ENCODE peak calls at places on chromosomes 2 and 18, in ten cellular contexts. C is IMR-90, G is osteocyte, M is stomach, Q is HFF-Myc, R is BE2C, N is GM12865, Z is Peyer's patch, I is AG04450, U is cardiac muscle cell. L is an unnamed sample.

GRCh38 chr2:217330647-217331046 is 470.8 kb upstream of the TNP1 start:
- DNase-seq in U (no peak), R (no peak), C (no peak), N (no peak), I (no peak), Q (no peak), G (no peak), M (no peak), Z (no peak), L (no peak)

GRCh38 chr2:46634905-46635304 is 155.5 kb downstream of the TMEM247 start:
- DNase-seq in G (no peak), R (no peak), C (no peak), Z (no peak), Q (no peak), I (no peak), U (no peak), M (no peak), N (no peak), L (no peak)

GRCh38 chr2:69171829-69172228 is 158.8 kb downstream of the ANTXR1 start:
- DNase-seq in C (no peak), I (no peak), M (no peak), R (no peak), U (no peak), N (no peak), Z (no peak), G (no peak), Q (no peak), L (no peak)

GRCh38 chr2:196291418-196291817 is 120.0 kb upstream of the STK17B start:
- DNase-seq in N (no peak), I (no peak), M (no peak), R (no peak), C (no peak), G (no peak), Q (no peak), Z (no peak), U (no peak), L (no peak)

GRCh38 chr2:232328038-232328435 is 50.5 kb upstream of the ALPP start:
- DNase-seq in G (no peak), I (no peak), R (no peak), Q (no peak), U (no peak), M (no peak), N (peak; percentile 65), C (no peak), Z (peak; percentile 26), L (no peak)

GRCh38 chr2:163157411-163157810 is 318.8 kb upstream of the KCNH7 start:
- DNase-seq in Q (no peak), C (peak; percentile 69), Z (no peak), R (no peak), N (no peak), G (no peak), M (no peak), U (peak; percentile 28), I (peak; percentile 11), L (no peak)

GRCh38 chr18:31741096-31741735 is 19.5 kb downstream of the SLC25A52 start:
- DNase-seq in N (peak; percentile 59), I (peak; percentile 2), Q (peak; percentile 20), C (peak; percentile 36), R (peak; percentile 20), G (no peak), U (peak; percentile 61), M (peak; percentile 61), Z (peak; percentile 79), L (no peak)

GRCh38 chr2:189521686-189522434 is 58.7 kb downstream of the SLC40A1 start:
- DNase-seq in R (no peak), I (peak; percentile 23), N (no peak), Z (no peak), C (peak; percentile 56), G (no peak), U (no peak), Q (no peak), M (no peak), L (no peak)

GRCh38 chr2:8697190-8697589 is 15.3 kb downstream of the ID2 start:
- DNase-seq in R (no peak), C (no peak), I (no peak), Z (no peak), M (no peak), Q (no peak), U (no peak), N (no peak), G (no peak), L (no peak)

GRCh38 chr2:8691859-8692437 is 10.1 kb downstream of the ID2 start:
- DNase-seq in Z (no peak), M (no peak), C (no peak), Q (no peak), G (no peak), N (no peak), R (no peak), I (no peak), U (no peak), L (no peak)

GRCh38 chr2:8694737-8695136 is 12.9 kb downstream of the ID2 start:
- DNase-seq in I (no peak), G (no peak), U (peak; percentile 42), R (no peak), N (no peak), M (no peak), Z (no peak), Q (no peak), C (peak; percentile 39), L (no peak)

DNA sequence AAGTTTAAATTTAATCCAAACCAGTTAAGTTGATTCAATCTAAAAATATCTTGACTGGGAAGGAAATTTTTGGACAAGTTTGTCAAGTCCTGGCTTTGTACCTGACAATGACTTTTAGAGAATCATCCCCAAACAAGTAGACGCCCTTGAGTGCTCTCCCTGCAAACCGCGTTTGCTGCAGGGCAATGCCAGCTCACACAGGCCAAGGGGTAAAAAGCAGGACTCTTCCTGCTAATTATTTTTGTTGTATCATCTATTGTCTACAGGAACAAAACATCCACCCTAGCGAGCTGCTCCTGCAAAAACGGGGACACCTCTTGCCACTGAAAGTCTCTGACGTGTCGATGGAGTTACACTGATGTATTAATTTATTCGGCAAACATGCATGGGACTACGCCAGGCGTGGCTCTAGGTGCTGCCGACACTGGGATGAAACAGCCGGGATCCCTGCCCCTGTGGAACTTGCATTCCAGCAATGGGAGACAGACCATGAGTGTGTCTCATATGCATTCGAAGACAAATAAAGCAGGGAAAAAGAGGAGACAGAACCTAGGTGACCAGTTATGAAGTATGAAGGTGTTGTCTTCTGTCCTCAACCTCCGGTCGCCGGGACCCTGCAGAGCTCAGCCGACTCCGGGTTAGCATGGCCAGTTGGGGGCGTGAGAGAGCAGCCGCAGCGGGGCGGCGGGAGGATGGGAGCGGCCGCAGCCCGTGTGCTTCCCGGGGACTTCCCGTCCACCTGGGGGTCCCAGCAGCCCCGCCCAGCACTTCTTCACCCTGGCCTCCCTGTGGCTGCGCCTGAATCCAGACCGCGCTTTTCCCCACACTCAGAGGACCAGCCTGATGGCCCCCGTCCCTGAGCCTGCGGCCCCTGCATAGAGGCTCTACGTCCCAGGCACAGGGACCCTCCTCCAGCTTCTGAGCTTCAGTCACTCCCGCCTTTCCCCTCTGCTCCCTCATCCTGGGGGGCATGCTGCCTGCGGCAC is 11.2 kb downstream of the ID2 start:
- DNase-seq in G (no peak), Z (peak; percentile 60), C (no peak), U (no peak), I (no peak), Q (no peak), R (peak; percentile 82), M (peak; percentile 34), N (no peak), L (peak; percentile 46)
- TF ChIP-seq CTCF in G (peak; percentile 33), Z (peak; percentile 64), C (peak; percentile 48), U (peak; percentile 72), I (peak; percentile 68), Q (peak; percentile 64), R (peak; percentile 88), M (peak; percentile 26), N (peak; percentile 45), L (peak; percentile 78)

GRCh38 chr2:145548479-145548878 is 1028.6 kb upstream of the ZEB2 start:
- DNase-seq in N (no peak), Q (no peak), U (peak; percentile 20), C (no peak), R (no peak), I (no peak), G (no peak), Z (no peak), M (no peak), L (no peak)

GRCh38 chr2:145543856-145544255 is 1023.9 kb upstream of the ZEB2 start:
- DNase-seq in Z (no peak), N (no peak), C (no peak), Q (no peak), M (no peak), U (no peak), I (no peak), G (no peak), R (no peak), L (no peak)

GRCh38 chr2:145543155-145543554 is 1023.2 kb upstream of the ZEB2 start:
- DNase-seq in N (no peak), U (no peak), M (no peak), G (no peak), C (no peak), I (no peak), Q (no peak), R (no peak), Z (no peak), L (no peak)

GRCh38 chr2:145547620-145548019 is 1027.7 kb upstream of the ZEB2 start:
- DNase-seq in U (no peak), G (no peak), Z (no peak), C (no peak), I (no peak), R (no peak), M (no peak), Q (no peak), N (no peak), L (no peak)

DNA sequence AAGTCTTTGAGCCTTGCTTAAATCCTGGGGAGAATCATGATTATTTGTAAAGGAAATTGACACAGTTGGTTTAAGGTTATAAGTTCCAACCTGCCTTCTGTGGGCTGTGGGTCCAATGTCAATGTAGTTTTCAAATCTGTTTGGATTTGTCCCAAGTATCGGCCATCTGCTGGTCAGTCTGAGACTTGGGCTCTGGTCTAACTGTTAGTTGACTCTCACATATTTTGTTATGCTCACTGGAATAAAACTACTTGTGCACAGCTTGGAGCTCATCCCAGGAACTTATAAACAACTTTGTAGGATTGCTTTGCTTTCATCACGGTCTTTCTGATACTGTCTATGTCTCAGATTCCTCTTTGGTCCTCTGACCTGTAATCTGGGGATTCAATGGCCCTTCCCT is 1026.2 kb upstream of the ZEB2 start:
- DNase-seq in I (peak; percentile 38), M (no peak), U (peak; percentile 24), G (no peak), R (no peak), N (no peak), Z (no peak), Q (peak; percentile 4), C (peak; percentile 76), L (no peak)
- TF ChIP-seq CTCF in I (peak; percentile 54), M (no peak), U (peak; percentile 23), G (peak; percentile 13), R (no peak), N (no peak), Z (no peak), Q (peak; percentile 38), C (peak; percentile 44), L (no peak)

GRCh38 chr18:8607776-8608682 is 1.2 kb upstream of the RAB12 start:
- DNase-seq in N (peak; percentile 77), M (no peak), C (peak; percentile 45), U (peak; percentile 45), G (no peak), I (peak; percentile 21), Q (no peak), R (no peak), Z (no peak), L (peak; percentile 50)

GRCh38 chr18:8602557-8602956 is 6.7 kb upstream of the RAB12 start:
- DNase-seq in C (no peak), Q (no peak), G (no peak), R (no peak), Z (no peak), N (no peak), M (no peak), I (no peak), U (no peak), L (no peak)

GRCh38 chr18:8603663-8604520 is 5.3 kb upstream of the RAB12 start:
- DNase-seq in C (no peak), G (no peak), N (peak; percentile 40), R (no peak), I (no peak), U (no peak), M (no peak), Z (no peak), Q (no peak), L (peak; percentile 21)

GRCh38 chr18:8608795-8609673 is at the start of gene RAB12:
- DNase-seq in Z (peak; percentile 92), N (peak; percentile 93), I (peak; percentile 49), R (peak; percentile 84), U (peak; percentile 92), Q (no peak), G (peak; percentile 96), C (peak; percentile 83), M (peak; percentile 87), L (peak; percentile 86)

DNA sequence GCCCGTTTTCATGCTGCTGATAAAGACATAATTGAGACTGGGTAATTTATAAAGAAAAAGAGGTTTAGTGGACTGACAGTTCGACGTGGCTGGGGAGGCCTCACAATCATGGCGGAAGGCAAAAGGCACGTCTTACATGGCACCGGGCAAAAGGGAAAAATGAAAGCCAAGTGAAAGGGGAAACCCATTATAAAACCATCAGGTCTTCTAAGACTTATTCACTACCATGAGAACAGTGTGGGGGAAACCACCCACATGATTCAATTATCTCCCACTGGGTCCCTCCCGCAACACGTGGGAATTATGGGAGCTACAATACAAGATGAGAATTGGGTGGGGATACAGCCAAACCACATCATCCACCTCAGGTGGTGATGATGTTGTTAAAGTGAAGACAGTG is 3.3 kb upstream of the RAB12 start:
- DNase-seq in G (no peak), R (no peak), C (no peak), N (peak; percentile 43), I (no peak), Q (no peak), M (no peak), U (no peak), Z (no peak), L (no peak)
- TF ChIP-seq CTCF in G (no peak), R (no peak), C (no peak), N (no peak), I (no peak), Q (no peak), M (no peak), U (no peak), Z (no peak), L (no peak)

DNA sequence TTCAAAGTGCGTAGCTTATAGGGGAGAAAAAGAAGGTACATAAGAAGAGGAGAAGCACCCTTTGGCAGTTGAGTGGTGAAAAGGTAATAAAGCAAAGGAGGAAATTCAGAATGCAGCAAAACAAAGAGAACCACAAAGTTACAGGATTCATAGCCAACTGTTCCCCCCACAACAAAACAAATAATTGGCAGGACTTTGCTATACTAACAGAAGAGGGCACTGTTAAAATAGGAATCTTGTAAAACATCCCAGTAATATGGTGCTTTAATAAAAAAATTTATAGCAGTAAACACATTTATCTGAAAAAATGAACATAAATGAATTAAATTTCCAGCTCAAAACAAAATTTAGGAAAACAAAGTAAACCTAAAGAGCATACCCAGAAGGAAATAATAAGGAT is 42.3 kb downstream of the R3HDM1 start:
- DNase-seq in Z (no peak), C (no peak), M (no peak), G (no peak), N (no peak), Q (no peak), U (no peak), R (no peak), I (no peak), L (no peak)
- TF ChIP-seq CTCF in Z (no peak), C (no peak), M (no peak), G (peak; percentile 16), N (no peak), Q (no peak), U (peak; percentile 5), R (no peak), I (no peak), L (no peak)

L was measured in GM06990.